ENCODE peak calls at places on chromosomes 12 and 14, in six cellular contexts. N, C, D, Y, M and L are unnamed samples.

GRCh38 chr12:26273811-26274210 is 78.4 kb downstream of the SSPN start:
- DNase-seq in N (no peak), C (no peak), D (no peak), Y (no peak), M (no peak), L (no peak)

GRCh38 chr12:98499668-98500456 is 15.5 kb upstream of the TMPO start:
- DNase-seq in N (no peak), C (no peak), D (no peak), Y (no peak), M (no peak), L (no peak)

GRCh38 chr12:79547044-79547734 is 143.6 kb downstream of the PAWR start:
- DNase-seq in N (peak), C (peak), D (no peak), Y (no peak), M (peak), L (no peak)

GRCh38 chr12:113194971-113195391 is 9.5 kb downstream of the RITA1 start:
- DNase-seq in N (no peak), C (no peak), D (peak), Y (no peak), M (peak), L (no peak)

GRCh38 chr14:22812744-22813143 is 2.5 kb downstream of the SLC7A7 start:
- DNase-seq in N (no peak), C (no peak), D (no peak), Y (no peak), M (no peak), L (no peak)

GRCh38 chr12:58269476-58269875 is 328.1 kb downstream of the ATP23 start:
- DNase-seq in N (no peak), C (no peak), D (no peak), Y (no peak), M (no peak), L (no peak)

GRCh38 chr12:31877884-31878283 is 81.3 kb upstream of the RESF1 start:
- DNase-seq in N (no peak), C (no peak), D (no peak), Y (no peak), M (no peak), L (no peak)

GRCh38 chr12:53236443-53237111 is 4.6 kb upstream of the RARG start:
- DNase-seq in N (no peak), C (no peak), D (no peak), Y (no peak), M (no peak), L (no peak)

GRCh38 chr14:37721976-37722659 is 126.7 kb downstream of the TTC6 start:
- DNase-seq in N (no peak), C (peak), D (no peak), Y (no peak), M (no peak), L (no peak)

GRCh38 chr14:58560208-58560607 is 77.6 kb upstream of the DACT1 start:
- DNase-seq in N (no peak), C (no peak), D (no peak), Y (no peak), M (no peak), L (no peak)

GRCh38 chr12:101053203-101053602 is 156.8 kb downstream of the SLC5A8 start:
- DNase-seq in N (no peak), C (no peak), D (no peak), Y (no peak), M (no peak), L (no peak)

GRCh38 chr14:29804481-29804880 is 123.2 kb downstream of the PRKD1 start:
- DNase-seq in N (no peak), C (no peak), D (no peak), Y (no peak), M (no peak), L (no peak)

GRCh38 chr12:65501935-65502334 is 223.5 kb downstream of the MSRB3 start:
- DNase-seq in N (no peak), C (no peak), D (no peak), Y (no peak), M (no peak), L (no peak)

GRCh38 chr12:4117386-4118016 is 156.1 kb upstream of the CCND2 start:
- DNase-seq in N (no peak), C (no peak), D (no peak), Y (no peak), M (no peak), L (no peak)

GRCh38 chr14:58628381-58628780 is 9.4 kb upstream of the DACT1 start:
- DNase-seq in N (no peak), C (no peak), D (no peak), Y (no peak), M (no peak), L (no peak)

GRCh38 chr12:700061-700460 is 36.8 kb upstream of the NINJ2 start:
- DNase-seq in N (no peak), C (no peak), D (no peak), Y (no peak), M (no peak), L (no peak)

DNA sequence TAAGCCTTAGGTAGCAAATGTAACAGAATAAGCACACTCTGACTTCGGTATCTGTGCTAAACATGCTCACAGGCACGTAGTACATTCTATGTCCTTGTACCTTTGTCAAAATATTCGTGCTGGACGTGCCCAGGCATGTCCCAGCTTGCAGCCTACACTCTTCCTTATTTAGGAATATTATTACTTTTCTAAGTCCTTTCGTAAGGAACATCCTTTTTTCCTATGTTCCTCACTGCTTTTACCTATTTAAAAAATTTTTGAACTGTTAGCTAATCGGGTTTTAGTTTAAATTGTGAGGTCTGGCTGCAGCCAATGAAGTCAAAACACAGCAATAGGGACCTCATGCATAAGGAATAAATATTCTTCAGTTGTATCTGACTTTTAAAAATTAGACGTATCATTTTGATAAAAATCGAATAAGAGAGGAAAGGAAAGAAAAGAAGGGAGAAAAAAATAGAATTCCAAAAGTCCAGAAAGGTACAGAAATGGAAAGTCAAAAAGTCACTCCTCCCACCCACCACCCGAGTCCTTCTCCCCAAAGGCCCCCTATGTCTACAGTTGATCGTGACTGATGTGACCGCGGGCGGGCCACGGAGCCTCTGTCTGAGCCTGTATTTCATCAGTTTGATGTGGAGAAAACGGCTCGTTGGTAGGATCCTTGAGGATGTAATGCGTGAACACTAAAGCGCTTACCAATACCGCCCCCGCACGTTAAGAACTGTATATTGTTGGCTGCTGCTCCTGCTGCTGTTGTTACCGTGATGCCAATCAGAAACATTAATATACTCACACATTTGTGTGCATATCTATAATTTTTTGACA is 24.4 kb upstream of the UBC start:
- DNase-seq in N (peak), C (no peak), D (peak), Y (peak), M (peak), L (peak)
- TF ChIP-seq CTCF in N (peak), C (peak), D (peak), Y (peak), M (peak), L (peak)

DNA sequence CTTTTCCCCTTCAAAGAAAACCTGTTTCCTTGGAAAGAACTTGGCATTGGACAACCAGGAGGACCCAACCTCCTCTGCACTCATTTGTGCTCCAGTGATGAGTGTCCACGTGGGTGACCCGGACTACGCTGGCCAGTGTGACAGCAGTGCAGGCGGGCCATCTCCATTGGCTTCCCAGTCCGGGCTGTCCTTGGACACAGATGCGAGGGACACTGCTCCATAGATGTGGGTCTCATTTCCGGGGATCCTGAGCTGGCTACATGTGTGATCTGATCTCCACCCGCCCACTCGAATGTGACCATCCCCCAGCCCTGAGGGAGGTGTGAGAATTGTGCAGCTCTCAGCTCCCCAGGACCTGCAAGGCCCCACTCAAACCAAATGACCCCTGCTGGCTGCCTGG is 836.6 kb upstream of the TMEM132C start:
- DNase-seq in N (no peak), C (no peak), D (no peak), Y (no peak), M (no peak), L (no peak)
- TF ChIP-seq CTCF in N (no peak), C (no peak), D (no peak), Y (no peak), M (no peak), L (no peak)

DNA sequence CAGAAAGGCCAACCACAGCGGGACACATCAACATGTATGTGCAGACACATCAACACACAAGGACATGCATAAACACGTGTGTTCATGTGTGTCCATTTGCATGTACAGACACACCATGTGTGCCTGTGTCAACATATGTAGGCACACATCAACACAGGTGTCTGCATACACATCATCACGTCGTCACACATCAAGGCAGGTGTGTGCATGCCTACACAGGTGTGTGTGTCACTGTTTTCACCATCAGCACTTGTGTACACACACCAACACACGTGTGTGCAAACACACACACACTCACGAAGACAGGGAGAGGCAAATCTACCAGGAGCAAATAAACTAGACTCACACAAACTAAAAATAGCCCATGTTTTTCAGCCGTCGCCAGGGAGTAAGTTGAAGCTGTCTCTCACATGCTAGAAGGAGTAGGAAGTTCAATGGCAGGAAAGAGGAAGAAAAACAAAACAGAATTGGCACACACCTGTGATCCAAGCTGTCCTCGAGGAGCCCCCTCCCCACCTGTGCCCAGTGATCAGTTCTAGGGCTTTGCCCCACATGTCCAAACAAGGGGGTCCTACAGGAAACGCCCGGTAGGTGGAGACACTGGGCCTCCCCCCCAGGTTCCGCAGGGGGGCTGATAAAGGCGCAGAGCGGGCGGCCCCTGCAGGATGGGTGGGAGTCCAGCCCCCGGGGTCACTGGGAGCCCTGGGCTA is 7.4 kb downstream of the SCARB1 start:
- DNase-seq in N (no peak), C (no peak), D (peak), Y (peak), M (no peak), L (no peak)
- TF ChIP-seq CTCF in N (no peak), C (no peak), D (peak), Y (peak), M (peak), L (peak)

GRCh38 chr12:120865094-120865493 is 39.1 kb downstream of the SPPL3 start:
- DNase-seq in N (no peak), C (no peak), D (no peak), Y (no peak), M (no peak), L (no peak)
- TF ChIP-seq CTCF in N (no peak), C (no peak), D (no peak), Y (no peak), M (no peak), L (no peak)